ENCODE peak calls at places on chromosomes 3 and 15, in four cellular contexts. C, M, T and A are unnamed samples.

GRCh38 chr3:99213019-99213418 is 311.5 kb upstream of the DCBLD2 start:
- DNase-seq in C (no peak), M (no peak), T (no peak), A (no peak)

GRCh38 chr3:133592843-133593242 is 19.4 kb downstream of the CDV3 start:
- DNase-seq in C (no peak), M (no peak), T (peak), A (no peak)

GRCh38 chr3:119145500-119146167 is at the start of gene TEX55:
- DNase-seq in C (no peak), M (no peak), T (peak), A (peak)

GRCh38 chr3:168165390-168166269 is 69.9 kb upstream of the GOLIM4 start:
- DNase-seq in C (peak), M (peak), T (peak), A (peak)

GRCh38 chr3:155871746-155872158 is 1.3 kb downstream of the GMPS start:
- DNase-seq in C (no peak), M (no peak), T (no peak), A (no peak)

GRCh38 chr15:75749820-75750219 is 37.2 kb upstream of the CSPG4 start:
- DNase-seq in C (no peak), M (no peak), T (peak), A (no peak)

GRCh38 chr3:113719294-113719693 is 22.9 kb upstream of the USF3 start:
- DNase-seq in C (no peak), M (no peak), T (no peak), A (no peak)

GRCh38 chr15:29018406-29018805 is 132.6 kb downstream of the APBA2 start:
- DNase-seq in C (no peak), M (no peak), T (no peak), A (no peak)

GRCh38 chr3:197456271-197457091 is 99.3 kb downstream of the BDH1 start:
- DNase-seq in C (peak), M (peak), T (peak), A (peak)

GRCh38 chr3:10023587-10024310 is 2.5 kb upstream of the FANCD2 start:
- DNase-seq in C (no peak), M (no peak), T (no peak), A (no peak)

GRCh38 chr3:164007764-164008163 is 1070.5 kb downstream of the SI start:
- DNase-seq in C (no peak), M (no peak), T (no peak), A (no peak)

GRCh38 chr15:63015618-63016017 is 26.9 kb upstream of the TPM1 start:
- DNase-seq in C (no peak), M (no peak), T (no peak), A (peak)

GRCh38 chr3:162136136-162136535 is 639.5 kb downstream of the OTOL1 start:
- DNase-seq in C (no peak), M (no peak), T (no peak), A (no peak)

GRCh38 chr15:80007532-80007931 is 36.5 kb upstream of the BCL2A1 start:
- DNase-seq in C (no peak), M (no peak), T (no peak), A (no peak)

GRCh38 chr15:80012060-80012726 is 41.2 kb upstream of the BCL2A1 start:
- DNase-seq in C (no peak), M (no peak), T (no peak), A (no peak)

GRCh38 chr15:80015156-80015555 is 44.2 kb upstream of the BCL2A1 start:
- DNase-seq in C (no peak), M (no peak), T (no peak), A (no peak)

DNA sequence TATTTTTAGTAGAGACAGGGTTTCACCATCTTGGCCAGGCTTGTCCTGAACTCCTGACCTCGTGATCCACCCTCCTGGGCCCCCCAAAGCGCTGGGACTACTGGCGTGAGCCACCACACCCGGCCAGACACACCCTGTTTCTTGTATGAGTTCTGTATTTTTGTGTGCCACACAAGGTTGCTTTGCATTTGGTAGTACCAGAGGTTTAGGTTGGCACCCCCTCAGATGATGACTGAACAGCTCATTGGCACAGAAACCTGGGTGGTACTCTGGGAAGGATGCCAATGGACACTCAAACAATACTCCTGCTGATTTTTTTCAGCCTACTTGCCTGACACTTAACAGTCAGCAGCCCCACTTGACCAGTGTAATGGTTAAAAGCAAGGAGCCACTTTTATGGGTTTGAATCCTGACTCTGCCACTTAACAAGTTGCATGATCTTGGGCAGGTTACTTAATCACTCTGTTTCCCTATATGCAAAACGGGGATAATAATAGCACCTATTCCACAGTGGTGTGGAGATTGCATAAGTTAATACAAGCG is 39.2 kb upstream of the BCL2A1 start:
- DNase-seq in C (no peak), M (no peak), T (no peak), A (peak)
- TF ChIP-seq CTCF in C (no peak), M (no peak), T (no peak), A (no peak)

DNA sequence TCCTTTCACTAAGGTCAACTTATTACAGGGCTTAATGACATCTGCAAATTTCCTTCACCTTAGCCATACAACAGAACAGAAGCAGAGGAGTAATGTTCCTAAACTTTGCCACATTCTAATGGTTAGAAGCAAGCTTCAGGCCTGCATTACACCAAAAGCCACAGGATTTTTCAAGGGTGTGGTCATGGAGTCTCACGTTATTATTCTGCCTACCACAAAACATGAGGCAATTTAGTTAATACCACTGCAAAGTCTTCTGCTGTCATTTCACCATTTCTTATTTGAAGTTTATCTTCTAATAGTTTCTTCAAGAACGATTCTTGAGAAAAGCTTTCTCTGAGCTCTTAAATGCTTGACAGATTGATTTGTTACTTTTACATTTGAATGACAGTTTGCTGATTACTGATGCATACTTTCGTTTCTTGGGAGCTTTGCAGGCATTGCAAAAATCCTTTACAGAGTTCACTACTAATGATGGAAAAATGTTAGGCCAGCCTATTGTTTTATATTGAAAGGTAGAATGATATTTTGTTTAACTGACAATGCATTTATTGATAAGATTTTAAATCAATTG is 1257.1 kb downstream of the NSUN3 start:
- DNase-seq in C (no peak), M (no peak), T (no peak), A (no peak)
- TF ChIP-seq CTCF in C (no peak), M (no peak), T (no peak), A (no peak)

DNA sequence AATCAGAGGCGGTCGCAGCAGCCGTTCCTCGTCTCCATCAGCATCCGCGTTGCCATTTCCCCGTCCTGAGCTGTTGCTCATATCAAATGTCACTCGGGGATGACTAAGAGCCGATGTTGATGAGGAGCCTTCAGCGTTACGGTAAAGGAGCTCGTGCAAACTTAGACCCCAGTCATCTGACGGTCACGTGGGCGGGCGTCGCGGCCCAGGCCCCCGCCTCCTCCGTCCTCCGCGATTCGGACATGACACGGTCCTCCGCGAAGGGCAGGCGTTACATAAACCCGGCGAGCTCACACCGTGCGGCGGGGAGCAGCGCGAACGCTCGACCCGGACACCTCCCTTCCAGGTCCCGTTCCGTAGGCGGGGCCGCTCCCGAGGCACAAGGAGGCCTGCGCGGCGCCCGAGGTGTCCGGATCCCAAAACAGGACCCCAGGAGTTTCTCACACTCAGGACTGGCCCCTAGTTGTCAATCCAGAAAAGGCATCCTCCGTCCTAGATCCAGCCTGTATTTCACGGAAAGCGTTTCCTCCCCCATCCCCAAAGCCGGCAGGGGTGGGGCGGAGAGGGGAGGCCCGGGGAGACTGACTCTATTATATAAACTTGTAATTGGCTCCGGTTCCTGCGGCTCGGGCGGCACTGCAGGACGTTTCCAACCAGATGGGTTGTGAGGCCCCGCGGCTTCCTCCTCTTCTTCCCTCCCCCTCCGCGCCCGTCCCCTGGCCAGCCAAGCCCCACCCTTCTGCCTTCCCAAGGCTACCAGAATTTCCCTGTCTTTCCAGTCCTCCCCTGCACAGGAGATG is 100.0 kb upstream of the IGF1R start:
- DNase-seq in C (peak), M (peak), T (peak), A (peak)
- TF ChIP-seq CTCF in C (no peak), M (peak), T (no peak), A (no peak)

GRCh38 chr3:2921903-2922302 is 188.3 kb downstream of the IL5RA start:
- DNase-seq in C (no peak), M (no peak), T (no peak), A (peak)
- TF ChIP-seq CTCF in C (no peak), M (peak), T (peak), A (no peak)

GRCh38 chr3:44969170-44969569 is 6.8 kb downstream of the ZDHHC3 start:
- DNase-seq in C (no peak), M (no peak), T (no peak), A (no peak)
- TF ChIP-seq CTCF in C (no peak), M (no peak), T (no peak), A (no peak)

DNA sequence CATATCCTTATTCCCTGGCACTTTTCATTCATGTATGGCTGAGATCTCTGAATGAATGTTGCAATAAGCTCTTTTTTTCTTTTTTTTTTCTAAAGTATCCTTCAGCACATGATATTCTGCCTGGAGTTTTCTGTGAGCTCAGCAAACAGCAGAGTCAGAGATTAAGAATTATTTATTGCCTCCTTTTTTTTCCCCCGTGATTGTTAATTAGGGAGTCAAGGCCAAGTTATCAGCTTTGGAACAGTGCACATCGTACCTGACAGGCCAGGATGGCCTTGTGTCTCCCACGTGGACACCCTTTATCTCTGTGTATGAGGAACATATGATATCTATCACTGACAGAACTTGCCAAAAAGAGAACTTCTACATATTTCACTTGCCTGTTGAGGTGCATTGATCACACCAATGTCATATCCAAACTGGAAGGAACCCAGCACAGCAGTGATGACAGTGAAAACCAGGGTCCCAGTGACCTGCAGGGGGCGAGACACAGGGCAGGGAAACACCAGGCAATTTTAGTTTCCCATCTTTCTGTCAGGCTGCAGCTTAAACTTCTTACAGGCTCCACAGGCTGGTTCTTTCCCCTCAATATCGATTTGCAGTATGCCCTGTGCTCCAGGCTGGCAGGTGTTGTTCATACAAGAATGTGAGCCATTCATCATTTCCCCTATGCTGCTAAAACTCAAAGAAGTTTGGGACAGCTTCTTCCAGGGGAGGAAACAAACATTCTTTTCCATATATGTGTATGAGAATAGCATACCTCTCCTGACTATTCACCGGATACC is 8.2 kb downstream of the SLC2A2 start:
- DNase-seq in C (peak), M (peak), T (no peak), A (peak)
- TF ChIP-seq CTCF in C (peak), M (peak), T (no peak), A (peak)

GRCh38 chr3:147387550-147388394 is 18.6 kb downstream of the ZIC4 start:
- DNase-seq in C (no peak), M (no peak), T (no peak), A (no peak)

GRCh38 chr3:147381610-147382009 is 24.7 kb downstream of the ZIC4 start:
- DNase-seq in C (no peak), M (no peak), T (no peak), A (no peak)

GRCh38 chr3:147383617-147384016 is 22.7 kb downstream of the ZIC4 start:
- DNase-seq in C (no peak), M (no peak), T (no peak), A (peak)

GRCh38 chr3:147385059-147386012 is 21.0 kb downstream of the ZIC4 start:
- DNase-seq in C (no peak), M (no peak), T (no peak), A (no peak)

GRCh38 chr3:147384210-147385058 is 21.9 kb downstream of the ZIC4 start:
- DNase-seq in C (peak), M (no peak), T (no peak), A (no peak)
- TF ChIP-seq CTCF in C (peak), M (peak), T (no peak), A (no peak)

GRCh38 chr15:79540551-79540950 is 108.4 kb downstream of the MINAR1 start:
- DNase-seq in C (no peak), M (no peak), T (no peak), A (no peak)
- TF ChIP-seq CTCF in C (peak), M (peak), T (peak), A (peak)